ENCODE peak calls at places on chromosomes 2 and 18, in four cellular contexts. K is neuronal stem cell, T is H9, W is IMR-90. M is an unnamed sample.

GRCh38 chr2:168583710-168584521 is 127.8 kb downstream of the CERS6 start:
- DNase-seq in K (no peak), T (no peak), W (peak; percentile 67), M (no peak)

GRCh38 chr2:96142217-96143113 is 2.8 kb downstream of the DUSP2 start:
- DNase-seq in K (no peak), T (peak; percentile 65), W (no peak), M (no peak)

GRCh38 chr2:100921685-100922161 is 80.4 kb upstream of the RPL31 start:
- DNase-seq in K (no peak), T (no peak), W (peak; percentile 88), M (no peak)

GRCh38 chr18:26635466-26635865 is 87.1 kb upstream of the KCTD1 start:
- DNase-seq in K (no peak), T (no peak), W (no peak), M (no peak)

GRCh38 chr2:145760781-145761649 is 1241.1 kb upstream of the ZEB2 start:
- DNase-seq in K (no peak), T (no peak), W (peak; percentile 79), M (peak; percentile 83)

GRCh38 chr2:177547772-177548171 is 155.2 kb downstream of the AGPS start:
- DNase-seq in K (no peak), T (no peak), W (no peak), M (no peak)

GRCh38 chr2:72165792-72166191 is 18.1 kb upstream of the CYP26B1 start:
- DNase-seq in K (no peak), T (no peak), W (no peak), M (no peak)

GRCh38 chr2:96342085-96342484 is 6.5 kb downstream of the NCAPH start:
- DNase-seq in K (no peak), T (no peak), W (peak; percentile 95), M (no peak)

GRCh38 chr2:223058952-223059716 is 7.1 kb downstream of the KCNE4 start:
- DNase-seq in K (no peak), T (no peak), W (peak; percentile 61), M (no peak)

GRCh38 chr18:75140296-75140695 is 68.6 kb downstream of the PTGR3 start:
- DNase-seq in K (no peak), T (no peak), W (no peak), M (no peak)

GRCh38 chr18:78681934-78682333 is 297.7 kb upstream of the SALL3 start:
- DNase-seq in K (no peak), T (no peak), W (no peak), M (no peak)

GRCh38 chr2:10285578-10286198 is 17.0 kb upstream of the HPCAL1 start:
- DNase-seq in K (no peak), T (peak; percentile 64), W (peak; percentile 34), M (peak; percentile 56)

GRCh38 chr2:238916176-238916874 is 68.4 kb downstream of the TWIST2 start:
- DNase-seq in K (no peak), T (no peak), W (no peak), M (no peak)

GRCh38 chr2:237315170-237315880 is 98.6 kb downstream of the COL6A3 start:
- DNase-seq in K (peak; percentile 27), T (no peak), W (peak; percentile 98), M (peak; percentile 57)

GRCh38 chr18:44842588-44843412 is 162.1 kb downstream of the SETBP1 start:
- DNase-seq in K (no peak), T (no peak), W (no peak), M (no peak)

GRCh38 chr2:121049141-121049540 is 235.9 kb downstream of the TFCP2L1 start:
- DNase-seq in K (no peak), T (no peak), W (no peak), M (no peak)

GRCh38 chr2:8298783-8299182 is 383.1 kb upstream of the ID2 start:
- DNase-seq in K (no peak), T (no peak), W (no peak), M (no peak)

GRCh38 chr2:11254100-11254536 is 90.3 kb downstream of the ROCK2 start:
- DNase-seq in K (no peak), T (no peak), W (peak; percentile 28), M (no peak)

GRCh38 chr18:23194969-23195957 is 60.0 kb downstream of the CABLES1 start:
- DNase-seq in K (no peak), T (no peak), W (no peak), M (no peak)

GRCh38 chr2:96241901-96242611 is 23.7 kb downstream of the TMEM127 start:
- DNase-seq in K (no peak), T (no peak), W (peak; percentile 86), M (no peak)

GRCh38 chr18:76323891-76324290 is 171.2 kb downstream of the ZNF516 start:
- DNase-seq in K (no peak), T (no peak), W (no peak), M (peak; percentile 27)

GRCh38 chr18:23403310-23403709 is 49.8 kb upstream of the RIOK3 start:
- DNase-seq in K (no peak), T (no peak), W (no peak), M (no peak)

GRCh38 chr2:113213061-113213930 is 39.5 kb downstream of the PSD4 start:
- DNase-seq in K (no peak), T (no peak), W (no peak), M (no peak)

GRCh38 chr2:10424051-10424450 is 24.1 kb downstream of the ODC1 start:
- DNase-seq in K (no peak), T (no peak), W (peak; percentile 78), M (peak; percentile 73)

GRCh38 chr2:223618172-223619035 is 16.2 kb upstream of the SCG2 start:
- DNase-seq in K (peak; percentile 41), T (peak; percentile 90), W (no peak), M (peak; percentile 92)

GRCh38 chr2:30683240-30683956 is 123.8 kb downstream of the CAPN13 start:
- DNase-seq in K (no peak), T (no peak), W (no peak), M (no peak)

GRCh38 chr18:9354256-9354655 is 19.7 kb downstream of the TWSG1 start:
- DNase-seq in K (no peak), T (no peak), W (peak; percentile 45), M (no peak)

GRCh38 chr18:63676526-63676925 is 14.8 kb upstream of the SERPINB3 start:
- DNase-seq in K (peak; percentile 20), T (peak; percentile 59), W (no peak), M (peak; percentile 71)

GRCh38 chr2:55885129-55885943 is 38.2 kb downstream of the EFEMP1 start:
- DNase-seq in K (no peak), T (no peak), W (peak; percentile 96), M (peak; percentile 37)

GRCh38 chr18:69935319-69936190 is 12.1 kb downstream of the CD226 start:
- DNase-seq in K (peak; percentile 4), T (no peak), W (no peak), M (peak; percentile 96)

GRCh38 chr2:61179701-61180639 is 18.0 kb downstream of the C2orf74 start:
- DNase-seq in K (no peak), T (no peak), W (peak; percentile 77), M (no peak)

GRCh38 chr2:48738806-48739205 is 16.7 kb downstream of the LHCGR start:
- DNase-seq in K (no peak), T (no peak), W (peak; percentile 87), M (no peak)

GRCh38 chr18:48029296-48029986 is 99.0 kb upstream of the SMAD2 start:
- DNase-seq in K (no peak), T (no peak), W (no peak), M (no peak)

GRCh38 chr2:181364492-181365175 is 92.6 kb upstream of the ITGA4 start:
- DNase-seq in K (no peak), T (no peak), W (no peak), M (no peak)

GRCh38 chr2:109331081-109331480 is 202.1 kb downstream of the SH3RF3 start:
- DNase-seq in K (no peak), T (no peak), W (no peak), M (no peak)
- H2BK120ac ChIP-seq in K (no peak overlapping the region), T (no peak overlapping the region), W (peak overlapping the region; percentile 63), M (no peak overlapping the region)

DNA sequence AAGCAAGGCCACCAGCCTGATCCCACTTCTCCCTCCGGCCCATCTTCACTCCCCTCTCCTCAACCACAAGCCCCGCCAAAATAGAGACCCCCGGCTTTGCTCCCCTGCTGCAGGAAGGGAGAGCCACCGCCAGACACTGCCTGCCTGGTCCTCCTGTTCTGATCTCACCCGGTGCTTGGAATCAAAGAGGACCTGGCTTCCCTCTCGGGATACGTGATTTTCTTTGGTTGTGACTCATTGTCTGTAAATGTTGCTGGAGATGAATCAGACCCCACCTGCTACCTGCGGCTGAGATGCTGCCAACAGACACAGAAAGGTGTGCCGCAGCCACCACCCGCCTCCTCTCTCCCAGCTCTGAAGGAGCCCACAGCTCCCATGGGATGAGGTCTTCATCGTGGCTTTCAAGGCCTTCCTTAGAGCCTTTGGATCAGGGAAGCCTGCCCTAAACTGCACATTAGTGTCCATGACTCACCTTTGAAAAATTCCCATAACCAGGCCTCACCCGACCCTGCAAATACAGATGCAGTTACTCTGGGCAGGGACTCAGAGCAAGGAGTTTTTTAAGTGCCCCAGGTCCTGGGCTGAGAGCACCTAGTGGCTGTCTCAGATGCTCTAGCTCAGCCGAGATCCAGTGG is 79.4 kb upstream of the ZNF532 start:
- DNase-seq in K (no peak), T (peak; percentile 56), W (peak; percentile 88), M (peak; percentile 93)
- H2BK120ac ChIP-seq in K (no peak overlapping the region), T (no peak overlapping the region), W (peak overlapping the region; percentile 92), M (no peak overlapping the region)

GRCh38 chr2:54330226-54331094 is 74.4 kb upstream of the TSPYL6 start:
- DNase-seq in K (peak; percentile 94), T (peak; percentile 97), W (peak; percentile 92), M (peak; percentile 97)
- H2BK120ac ChIP-seq in K (no peak overlapping the region), T (no peak overlapping the region), W (peak overlapping the region; percentile 87), M (no peak overlapping the region)

GRCh38 chr2:232643813-232644347 is 10.5 kb downstream of the EFHD1 start:
- DNase-seq in K (no peak), T (no peak), W (no peak), M (no peak)

GRCh38 chr2:232646726-232647125 is 13.3 kb downstream of the EFHD1 start:
- DNase-seq in K (no peak), T (no peak), W (no peak), M (no peak)

GRCh38 chr2:232647261-232647660 is 13.9 kb downstream of the EFHD1 start:
- DNase-seq in K (no peak), T (no peak), W (no peak), M (no peak)

GRCh38 chr2:232643147-232643425 is 9.7 kb downstream of the EFHD1 start:
- DNase-seq in K (no peak), T (no peak), W (no peak), M (no peak)

GRCh38 chr2:232645061-232645460 is 11.7 kb downstream of the EFHD1 start:
- DNase-seq in K (no peak), T (no peak), W (no peak), M (no peak)
- H2BK120ac ChIP-seq in K (no peak overlapping the region), T (no peak overlapping the region), W (no peak overlapping the region), M (no peak overlapping the region)

M was measured in mesendoderm.